ENCODE peak calls at places on chromosomes 3 and 15, in five cellular contexts. One of them, this sample, is unnamed.

GRCh38 chr15:56608140-56608778 is 125.0 kb downstream of the ZNF280D start:
- DNase-seq in neuronal stem cell: no peak
- DNase-seq in fibroblast of lung: peak
- DNase-seq in left lung: no peak
- DNase-seq in Kasumi-1: no peak
- DNase-seq in this sample: no peak

GRCh38 chr3:127092776-127093175 is 100.2 kb upstream of the PRR23E start:
- DNase-seq in Kasumi-1: no peak
- DNase-seq in neuronal stem cell: no peak
- DNase-seq in fibroblast of lung: no peak
- DNase-seq in left lung: no peak
- DNase-seq in this sample: no peak

GRCh38 chr3:99419111-99419510 is 219.3 kb upstream of the COL8A1 start:
- DNase-seq in left lung: no peak
- DNase-seq in Kasumi-1: no peak
- DNase-seq in neuronal stem cell: no peak
- DNase-seq in fibroblast of lung: peak
- DNase-seq in this sample: no peak

GRCh38 chr3:12316721-12317351 is 28.0 kb downstream of the PPARG start:
- DNase-seq in neuronal stem cell: no peak
- DNase-seq in Kasumi-1: no peak
- DNase-seq in fibroblast of lung: no peak
- DNase-seq in left lung: no peak
- DNase-seq in this sample: no peak

GRCh38 chr15:77030928-77031375 is 36.0 kb downstream of the PSTPIP1 start:
- DNase-seq in left lung: no peak
- DNase-seq in fibroblast of lung: no peak
- DNase-seq in neuronal stem cell: no peak
- DNase-seq in Kasumi-1: no peak
- DNase-seq in this sample: no peak

GRCh38 chr15:68407141-68407885 is 24.6 kb downstream of the ITGA11 start:
- DNase-seq in fibroblast of lung: peak
- DNase-seq in neuronal stem cell: no peak
- DNase-seq in left lung: no peak
- DNase-seq in Kasumi-1: no peak
- DNase-seq in this sample: no peak

GRCh38 chr15:72155021-72155621 is 36.9 kb downstream of the SENP8 start:
- DNase-seq in fibroblast of lung: peak
- DNase-seq in neuronal stem cell: no peak
- DNase-seq in Kasumi-1: no peak
- DNase-seq in left lung: peak
- DNase-seq in this sample: no peak

GRCh38 chr15:62742409-62743171 is 300.0 kb upstream of the TPM1 start:
- DNase-seq in neuronal stem cell: peak
- DNase-seq in left lung: no peak
- DNase-seq in fibroblast of lung: peak
- DNase-seq in Kasumi-1: peak
- DNase-seq in this sample: peak

GRCh38 chr15:35256555-35256954 is 171.5 kb upstream of the NANOGP8 start:
- DNase-seq in neuronal stem cell: no peak
- DNase-seq in left lung: no peak
- DNase-seq in Kasumi-1: no peak
- DNase-seq in fibroblast of lung: peak
- DNase-seq in this sample: no peak

GRCh38 chr3:38641461-38642110 is 7.9 kb downstream of the SCN5A start:
- DNase-seq in neuronal stem cell: no peak
- DNase-seq in left lung: no peak
- DNase-seq in fibroblast of lung: no peak
- DNase-seq in Kasumi-1: no peak
- DNase-seq in this sample: no peak

GRCh38 chr3:183151716-183152385 is 10.7 kb downstream of the LAMP3 start:
- DNase-seq in fibroblast of lung: no peak
- DNase-seq in neuronal stem cell: no peak
- DNase-seq in Kasumi-1: peak
- DNase-seq in left lung: no peak
- DNase-seq in this sample: no peak

GRCh38 chr3:195512798-195513345 is 30.3 kb downstream of the PPP1R2 start:
- DNase-seq in neuronal stem cell: no peak
- DNase-seq in Kasumi-1: no peak
- DNase-seq in left lung: no peak
- DNase-seq in fibroblast of lung: peak
- DNase-seq in this sample: no peak

GRCh38 chr3:134325106-134325705 is 49.0 kb downstream of the AMOTL2 start:
- DNase-seq in left lung: no peak
- DNase-seq in fibroblast of lung: peak
- DNase-seq in neuronal stem cell: no peak
- DNase-seq in Kasumi-1: no peak
- DNase-seq in this sample: no peak

GRCh38 chr15:56984681-56985515 is 66.5 kb downstream of the TCF12 start:
- DNase-seq in Kasumi-1: peak
- DNase-seq in fibroblast of lung: peak
- DNase-seq in neuronal stem cell: no peak
- DNase-seq in left lung: no peak
- DNase-seq in this sample: no peak

GRCh38 chr3:126208618-126209256 is 28.4 kb upstream of the ALDH1L1 start:
- DNase-seq in fibroblast of lung: peak
- DNase-seq in neuronal stem cell: no peak
- DNase-seq in left lung: no peak
- DNase-seq in Kasumi-1: peak
- DNase-seq in this sample: no peak

GRCh38 chr15:39554746-39555387 is 26.0 kb upstream of the THBS1 start:
- DNase-seq in Kasumi-1: no peak
- DNase-seq in fibroblast of lung: peak
- DNase-seq in left lung: no peak
- DNase-seq in neuronal stem cell: no peak
- DNase-seq in this sample: no peak

GRCh38 chr15:43212951-43213350 is 7.9 kb downstream of the EPB42 start:
- DNase-seq in Kasumi-1: no peak
- DNase-seq in left lung: no peak
- DNase-seq in neuronal stem cell: no peak
- DNase-seq in fibroblast of lung: no peak
- DNase-seq in this sample: no peak

GRCh38 chr3:72661115-72661457 is 187.2 kb downstream of the SHQ1 start:
- DNase-seq in Kasumi-1: no peak
- DNase-seq in left lung: peak
- DNase-seq in fibroblast of lung: peak
- DNase-seq in neuronal stem cell: no peak
- DNase-seq in this sample: no peak

GRCh38 chr3:71955549-71956373 is 170.8 kb upstream of the PROK2 start:
- DNase-seq in fibroblast of lung: peak
- DNase-seq in left lung: no peak
- DNase-seq in neuronal stem cell: peak
- DNase-seq in Kasumi-1: peak
- DNase-seq in this sample: peak

GRCh38 chr3:52253314-52254260 is 8.0 kb downstream of the PPM1M start:
- DNase-seq in fibroblast of lung: peak
- DNase-seq in left lung: no peak
- DNase-seq in Kasumi-1: peak
- DNase-seq in neuronal stem cell: no peak
- DNase-seq in this sample: no peak

GRCh38 chr15:72554471-72555425 is 80.6 kb downstream of the ARIH1 start:
- DNase-seq in Kasumi-1: no peak
- DNase-seq in left lung: no peak
- DNase-seq in neuronal stem cell: no peak
- DNase-seq in fibroblast of lung: peak
- DNase-seq in this sample: no peak

GRCh38 chr3:71069797-71070196 is 513.7 kb downstream of the FOXP1 start:
- DNase-seq in left lung: no peak
- DNase-seq in neuronal stem cell: peak
- DNase-seq in Kasumi-1: peak
- DNase-seq in fibroblast of lung: no peak
- DNase-seq in this sample: no peak

GRCh38 chr3:113249111-113249510 is 37.8 kb downstream of the BOC start:
- DNase-seq in Kasumi-1: no peak
- DNase-seq in fibroblast of lung: peak
- DNase-seq in neuronal stem cell: no peak
- DNase-seq in left lung: no peak
- DNase-seq in this sample: no peak

GRCh38 chr3:169739067-169739466 is 25.8 kb downstream of the TERC start:
- DNase-seq in neuronal stem cell: no peak
- DNase-seq in Kasumi-1: no peak
- DNase-seq in left lung: no peak
- DNase-seq in fibroblast of lung: no peak
- DNase-seq in this sample: no peak

GRCh38 chr3:132255041-132255745 is 62.0 kb upstream of the ACP3 start:
- DNase-seq in neuronal stem cell: no peak
- DNase-seq in fibroblast of lung: peak
- DNase-seq in Kasumi-1: no peak
- DNase-seq in left lung: no peak
- DNase-seq in this sample: no peak

GRCh38 chr3:3589715-3590130 is 209.5 kb upstream of the LRRN1 start:
- DNase-seq in fibroblast of lung: peak
- DNase-seq in left lung: no peak
- DNase-seq in neuronal stem cell: no peak
- DNase-seq in Kasumi-1: no peak
- DNase-seq in this sample: no peak

GRCh38 chr3:60884005-60884404 is 367.2 kb downstream of the FHIT start:
- DNase-seq in fibroblast of lung: no peak
- DNase-seq in Kasumi-1: no peak
- DNase-seq in neuronal stem cell: no peak
- DNase-seq in left lung: no peak
- DNase-seq in this sample: no peak

GRCh38 chr3:7285502-7285901 is 424.6 kb downstream of the GRM7 start:
- DNase-seq in left lung: no peak
- DNase-seq in Kasumi-1: peak
- DNase-seq in neuronal stem cell: no peak
- DNase-seq in fibroblast of lung: no peak
- DNase-seq in this sample: no peak

GRCh38 chr3:167406876-167407492 is 26.9 kb upstream of the ZBBX start:
- DNase-seq in Kasumi-1: peak
- DNase-seq in neuronal stem cell: peak
- DNase-seq in left lung: no peak
- DNase-seq in fibroblast of lung: peak
- DNase-seq in this sample: peak

GRCh38 chr3:3089017-3089416 is 21.2 kb downstream of the IL5RA start:
- DNase-seq in fibroblast of lung: no peak
- DNase-seq in neuronal stem cell: no peak
- DNase-seq in left lung: no peak
- DNase-seq in Kasumi-1: no peak
- DNase-seq in this sample: no peak

GRCh38 chr3:14524311-14524711 is 15.8 kb downstream of the GRIP2 start:
- DNase-seq in left lung: peak
- DNase-seq in Kasumi-1: no peak
- DNase-seq in neuronal stem cell: no peak
- DNase-seq in fibroblast of lung: no peak
- DNase-seq in this sample: no peak

This sample was measured in NT2/D1.